ENCODE peak calls at places on chromosomes 7 and 10, in seven cellular contexts. B is choroid plexus epithelial cell, V is suprapubic skin, Q is A549, N is PC-3, W is psoas muscle, F is PC-9. U is an unnamed sample.

GRCh38 chr7:51014811-51015210 is 232.1 kb upstream of the GRB10 start:
- DNase-seq in B (no peak), V (no peak), Q (no peak), N (no peak), W (no peak), F (no peak), U (no peak)

GRCh38 chr10:102422586-102423129 is 2.0 kb downstream of the FBXL15 start:
- DNase-seq in B (peak), V (peak), Q (peak), N (peak), W (peak), F (peak), U (peak)

GRCh38 chr7:131106681-131107342 is 220.9 kb upstream of the MKLN1 start:
- DNase-seq in B (no peak), V (peak), Q (no peak), N (peak), W (peak), F (no peak), U (no peak)

GRCh38 chr7:112554591-112554990 is 73.8 kb downstream of the LSMEM1 start:
- DNase-seq in B (peak), V (no peak), Q (no peak), N (no peak), W (no peak), F (no peak), U (no peak)

GRCh38 chr7:47988496-47989386 is 9.3 kb upstream of the HUS1 start:
- DNase-seq in B (peak), V (no peak), Q (peak), N (peak), W (no peak), F (no peak), U (peak)

GRCh38 chr7:5704534-5704922 is 76.9 kb downstream of the RNF216 start:
- DNase-seq in B (peak), V (peak), Q (peak), N (peak), W (peak), F (peak), U (peak)

GRCh38 chr7:138752568-138753518 is 45.0 kb upstream of the TMEM213 start:
- DNase-seq in B (no peak), V (peak), Q (peak), N (peak), W (peak), F (peak), U (peak)

GRCh38 chr7:116210345-116211005 is at the start of gene TES:
- DNase-seq in B (peak), V (no peak), Q (peak), N (peak), W (peak), F (peak), U (peak)

GRCh38 chr10:109889867-109890266 is 33.4 kb downstream of the XPNPEP1 start:
- DNase-seq in B (peak), V (no peak), Q (no peak), N (peak), W (no peak), F (no peak), U (peak)

GRCh38 chr7:50793115-50793946 is 10.6 kb upstream of the GRB10 start:
- DNase-seq in B (peak), V (peak), Q (peak), N (peak), W (peak), F (no peak), U (peak)

GRCh38 chr7:107726356-107727130 is 17.4 kb upstream of the CBLL1 start:
- DNase-seq in B (no peak), V (no peak), Q (no peak), N (no peak), W (no peak), F (no peak), U (peak)

GRCh38 chr10:114239994-114240345 is 916 bp downstream of the VWA2 start:
- DNase-seq in B (no peak), V (no peak), Q (no peak), N (no peak), W (no peak), F (no peak), U (no peak)

GRCh38 chr7:99653754-99654153 is 26.0 kb downstream of the CYP3A5 start:
- DNase-seq in B (no peak), V (no peak), Q (no peak), N (peak), W (no peak), F (no peak), U (peak)

GRCh38 chr7:115548756-115549155 is 481.8 kb downstream of the TFEC start:
- DNase-seq in B (peak), V (no peak), Q (no peak), N (peak), W (no peak), F (no peak), U (no peak)

GRCh38 chr10:71819479-71819878 is 31.6 kb downstream of the PSAP start:
- DNase-seq in B (no peak), V (no peak), Q (no peak), N (no peak), W (no peak), F (no peak), U (no peak)

GRCh38 chr10:56082169-56082568 is 278.9 kb downstream of the ZWINT start:
- DNase-seq in B (no peak), V (no peak), Q (no peak), N (no peak), W (no peak), F (no peak), U (no peak)

GRCh38 chr7:91995391-91995790 is 54.7 kb downstream of the AKAP9 start:
- DNase-seq in B (no peak), V (no peak), Q (no peak), N (no peak), W (no peak), F (no peak), U (no peak)

GRCh38 chr7:131109757-131110293 is 217.9 kb upstream of the MKLN1 start:
- DNase-seq in B (peak), V (peak), Q (peak), N (peak), W (peak), F (peak), U (peak)

GRCh38 chr10:106608101-106608500 is 556.4 kb downstream of the SORCS1 start:
- DNase-seq in B (peak), V (no peak), Q (no peak), N (no peak), W (no peak), F (no peak), U (no peak)

GRCh38 chr10:70324341-70324861 is 40.6 kb upstream of the NPFFR1 start:
- DNase-seq in B (peak), V (no peak), Q (no peak), N (no peak), W (no peak), F (no peak), U (no peak)

GRCh38 chr10:43201545-43202131 is 63.4 kb downstream of the CSGALNACT2 start:
- DNase-seq in B (no peak), V (no peak), Q (no peak), N (no peak), W (peak), F (no peak), U (no peak)

GRCh38 chr7:137731436-137731835 is 115.3 kb downstream of the DGKI start:
- DNase-seq in B (peak), V (no peak), Q (no peak), N (no peak), W (no peak), F (no peak), U (no peak)

GRCh38 chr7:155348806-155349205 is 51.1 kb downstream of the INSIG1 start:
- DNase-seq in B (no peak), V (peak), Q (no peak), N (no peak), W (no peak), F (no peak), U (no peak)

GRCh38 chr7:88795553-88795952 is at the start of gene TEX47:
- DNase-seq in B (no peak), V (no peak), Q (no peak), N (no peak), W (no peak), F (no peak), U (peak)

GRCh38 chr7:155538293-155538692 is 8.1 kb downstream of the CNPY1 start:
- DNase-seq in B (no peak), V (no peak), Q (no peak), N (no peak), W (no peak), F (no peak), U (no peak)

GRCh38 chr7:87810130-87810529 is 66.0 kb downstream of the SLC25A40 start:
- DNase-seq in B (no peak), V (no peak), Q (no peak), N (no peak), W (no peak), F (no peak), U (no peak)

GRCh38 chr7:35831208-35831607 is 30.4 kb downstream of the SEPTIN7 start:
- DNase-seq in B (peak), V (no peak), Q (no peak), N (no peak), W (no peak), F (no peak), U (no peak)

GRCh38 chr7:16402084-16402483 is 19.3 kb downstream of the CRPPA start:
- DNase-seq in B (no peak), V (no peak), Q (no peak), N (peak), W (no peak), F (no peak), U (no peak)

GRCh38 chr10:121027390-121027789 is 176.2 kb downstream of the WDR11 start:
- DNase-seq in B (no peak), V (no peak), Q (no peak), N (no peak), W (no peak), F (no peak), U (no peak)

GRCh38 chr10:49265885-49266284 is 33.1 kb upstream of the C10orf71 start:
- DNase-seq in B (no peak), V (no peak), Q (no peak), N (no peak), W (no peak), F (no peak), U (no peak)

GRCh38 chr10:27479016-27479415 is 25.1 kb upstream of the RAB18 start:
- DNase-seq in B (no peak), V (no peak), Q (no peak), N (no peak), W (no peak), F (no peak), U (peak)

GRCh38 chr7:71733108-71733870 is 601.3 kb downstream of the GALNT17 start:
- DNase-seq in B (peak), V (peak), Q (peak), N (peak), W (peak), F (peak), U (peak)

GRCh38 chr7:36987363-36987724 is 263.1 kb upstream of the AOAH start:
- DNase-seq in B (no peak), V (no peak), Q (no peak), N (no peak), W (no peak), F (no peak), U (no peak)

GRCh38 chr7:36985866-36986402 is 261.6 kb upstream of the AOAH start:
- DNase-seq in B (no peak), V (no peak), Q (no peak), N (no peak), W (no peak), F (no peak), U (no peak)

GRCh38 chr7:36984710-36985308 is 260.5 kb upstream of the AOAH start:
- DNase-seq in B (no peak), V (no peak), Q (no peak), N (no peak), W (no peak), F (no peak), U (no peak)

GRCh38 chr7:36984051-36984492 is 259.8 kb upstream of the AOAH start:
- DNase-seq in B (no peak), V (no peak), Q (no peak), N (no peak), W (no peak), F (no peak), U (no peak)

DNA sequence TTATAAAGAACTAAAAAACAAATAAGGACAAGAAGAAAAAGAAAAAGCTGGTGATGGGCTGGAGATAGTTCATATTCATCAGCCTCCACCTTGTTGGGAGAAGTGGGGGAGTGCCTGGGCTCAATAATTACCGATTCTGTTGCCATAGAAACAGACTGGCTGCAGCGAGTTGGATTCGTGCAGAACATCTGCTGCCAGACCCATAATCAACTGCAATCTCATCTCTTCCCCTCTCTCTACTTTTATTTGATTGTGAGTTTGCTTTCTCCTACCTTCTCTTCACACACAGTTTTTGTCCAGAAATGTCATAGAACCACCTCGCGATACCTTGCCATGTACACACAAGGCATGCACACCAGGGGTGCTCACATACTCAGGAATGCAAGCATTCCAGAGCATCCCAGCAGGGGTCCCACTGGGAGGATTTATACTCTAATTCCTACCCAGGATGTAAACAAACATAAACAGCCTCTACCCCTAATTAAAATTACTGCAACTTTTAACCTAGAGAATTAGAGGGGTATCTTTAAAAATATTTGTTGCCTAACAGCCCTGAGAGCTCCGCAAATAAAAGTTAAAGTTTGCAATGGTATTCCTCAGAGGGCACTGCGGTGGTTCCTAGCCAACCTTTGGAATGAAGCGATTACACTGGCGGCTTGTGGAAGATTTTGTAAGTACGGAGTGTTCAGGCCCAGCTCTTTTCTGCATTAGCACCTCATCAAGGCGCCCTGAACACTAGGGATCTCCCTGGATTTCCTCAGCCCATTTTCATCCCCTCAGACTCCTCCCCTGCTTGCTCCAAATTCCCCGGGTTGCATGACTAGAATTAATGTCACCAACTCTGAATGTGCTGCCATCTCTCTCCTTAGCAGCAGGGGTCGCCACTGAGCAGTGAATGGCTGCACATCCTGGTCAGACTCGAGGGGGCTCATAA is 262.4 kb upstream of the AOAH start:
- DNase-seq in B (peak), V (peak), Q (peak), N (peak), W (peak), F (no peak), U (peak)
- H3K4me3 ChIP-seq in B (no peak), V (no peak), Q (no peak), N (no peak), W (no peak), F (no peak), U (no peak)

DNA sequence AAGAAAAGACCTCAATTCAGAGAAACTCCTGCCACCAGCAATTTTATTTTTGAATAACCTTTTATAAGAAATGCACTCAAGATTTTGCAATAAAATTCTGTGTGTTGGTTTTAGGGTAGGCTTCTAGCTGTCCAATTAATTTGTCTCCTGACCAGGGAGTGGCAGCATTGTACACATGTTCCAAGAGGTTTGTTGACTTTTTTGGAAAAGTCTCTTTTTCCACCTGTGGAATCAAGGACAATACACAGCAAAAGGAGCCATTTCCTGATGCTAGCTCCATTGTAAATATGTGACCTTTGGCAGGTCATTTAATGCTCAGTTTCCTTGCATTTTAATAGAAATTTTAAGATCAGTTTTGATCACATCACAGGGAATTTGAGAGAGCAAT is 1.8 kb downstream of the GIMAP5 start:
- DNase-seq in B (no peak), V (no peak), Q (no peak), N (no peak), W (no peak), F (no peak), U (no peak)
- H3K4me3 ChIP-seq in B (no peak), V (peak), Q (no peak), N (no peak), W (peak), F (no peak), U (no peak)

DNA sequence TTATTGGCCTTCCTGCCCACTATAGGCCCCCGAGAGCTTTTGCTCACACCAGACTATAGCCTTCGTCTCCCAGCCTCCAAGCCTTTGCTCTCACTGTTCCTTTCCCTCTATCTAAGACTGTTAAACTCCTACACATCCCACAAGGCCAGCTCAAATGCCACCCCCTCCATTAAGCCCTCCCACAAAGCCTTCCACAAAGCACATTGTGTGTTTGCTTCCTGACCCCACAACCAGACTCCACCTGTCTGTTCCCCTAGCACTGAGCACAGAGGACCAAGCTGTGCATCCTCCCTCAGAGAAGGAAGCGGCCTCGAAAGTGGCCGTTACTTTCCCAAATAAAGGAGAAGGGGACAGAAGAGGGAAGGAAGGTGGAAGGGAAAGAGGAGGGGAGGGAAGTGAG is 1.3 kb downstream of the LOXL4 start:
- DNase-seq in B (no peak), V (no peak), Q (no peak), N (no peak), W (no peak), F (no peak), U (no peak)
- H3K4me3 ChIP-seq in B (no peak), V (peak), Q (no peak), N (no peak), W (peak), F (peak), U (no peak)

DNA sequence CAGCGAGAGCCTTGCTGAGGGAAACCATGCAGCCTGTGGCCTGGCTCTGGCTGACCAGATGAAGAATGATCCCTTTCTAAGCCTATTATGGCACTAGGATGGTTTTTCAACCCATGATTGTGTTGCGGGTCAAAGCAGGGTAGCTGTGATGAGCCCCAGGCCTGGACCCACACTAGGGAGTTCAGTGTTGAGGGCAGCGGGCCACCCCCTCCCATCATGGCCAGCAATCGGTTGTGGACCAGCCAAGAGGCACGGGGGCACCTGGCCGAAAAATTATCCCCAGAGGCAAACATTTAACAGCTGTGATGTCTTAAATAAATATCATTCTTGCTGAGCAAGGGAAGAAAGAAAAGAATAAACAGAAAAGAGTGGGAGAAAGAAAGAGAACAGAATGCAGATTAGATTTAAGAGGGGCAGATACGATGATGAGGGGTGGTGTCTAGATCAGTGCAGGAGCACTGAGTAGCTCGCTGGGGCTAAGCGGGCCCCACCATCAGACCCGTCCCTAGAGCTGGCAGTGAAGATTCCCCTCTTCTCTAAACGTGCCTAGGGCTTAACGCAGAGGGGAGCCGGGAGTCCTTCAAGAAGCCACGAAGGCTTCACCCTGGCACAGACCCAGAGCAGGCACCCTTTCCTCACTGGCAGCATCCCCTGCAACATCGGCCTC is 82.7 kb downstream of the SLC37A3 start:
- DNase-seq in B (no peak), V (no peak), Q (no peak), N (no peak), W (no peak), F (no peak), U (no peak)
- H3K4me3 ChIP-seq in B (peak), V (peak), Q (no peak), N (peak), W (no peak), F (peak), U (peak)

GRCh38 chr7:156918642-156919041 is 25.7 kb upstream of the LMBR1 start:
- DNase-seq in B (no peak), V (no peak), Q (no peak), N (no peak), W (no peak), F (no peak), U (no peak)

GRCh38 chr7:156919132-156919713 is 26.2 kb upstream of the LMBR1 start:
- DNase-seq in B (no peak), V (no peak), Q (no peak), N (no peak), W (no peak), F (no peak), U (no peak)

GRCh38 chr7:156920076-156920475 is 27.1 kb upstream of the LMBR1 start:
- DNase-seq in B (no peak), V (no peak), Q (no peak), N (no peak), W (no peak), F (no peak), U (no peak)
- H3K4me3 ChIP-seq in B (no peak), V (no peak), Q (no peak), N (no peak), W (no peak), F (no peak), U (no peak)

U was measured in epithelial cell of esophagus.